ENCODE peak calls at places on chromosomes 7 and 10, in nine cellular contexts. One of them, this sample, is unnamed.

GRCh38 chr10:50653142-50653541 is 29.4 kb upstream of the SGMS1 start:
- DNase-seq in uterus: no peak
- DNase-seq in Peyer's patch: peak
- DNase-seq in adrenal gland: peak
- DNase-seq in tibial nerve: peak
- DNase-seq in body of pancreas: peak
- DNase-seq in ovary: no peak
- DNase-seq in spleen: no peak
- DNase-seq in prostate gland: peak
- DNase-seq in this sample: no peak

GRCh38 chr10:122114156-122114747 is 125.3 kb downstream of the TACC2 start:
- DNase-seq in uterus: peak
- DNase-seq in Peyer's patch: no peak
- DNase-seq in adrenal gland: peak
- DNase-seq in tibial nerve: peak
- DNase-seq in body of pancreas: peak
- DNase-seq in ovary: no peak
- DNase-seq in spleen: no peak
- DNase-seq in prostate gland: no peak
- DNase-seq in this sample: peak

GRCh38 chr10:86899670-86900276 is 57.6 kb downstream of the MMRN2 start:
- DNase-seq in uterus: peak
- DNase-seq in Peyer's patch: peak
- DNase-seq in adrenal gland: peak
- DNase-seq in tibial nerve: peak
- DNase-seq in body of pancreas: peak
- DNase-seq in ovary: peak
- DNase-seq in spleen: no peak
- DNase-seq in prostate gland: peak
- DNase-seq in this sample: peak

GRCh38 chr7:131674131-131674530 is 117.7 kb upstream of the PODXL start:
- DNase-seq in uterus: no peak
- DNase-seq in Peyer's patch: no peak
- DNase-seq in adrenal gland: no peak
- DNase-seq in tibial nerve: no peak
- DNase-seq in body of pancreas: no peak
- DNase-seq in ovary: no peak
- DNase-seq in spleen: no peak
- DNase-seq in prostate gland: no peak
- DNase-seq in this sample: no peak

GRCh38 chr10:78365711-78366110 is 332.0 kb downstream of the RPS24 start:
- DNase-seq in uterus: no peak
- DNase-seq in Peyer's patch: no peak
- DNase-seq in adrenal gland: no peak
- DNase-seq in tibial nerve: no peak
- DNase-seq in body of pancreas: no peak
- DNase-seq in ovary: no peak
- DNase-seq in spleen: peak
- DNase-seq in prostate gland: no peak
- DNase-seq in this sample: no peak

GRCh38 chr7:1468899-1469298 is 9.6 kb upstream of the MICALL2 start:
- DNase-seq in uterus: no peak
- DNase-seq in Peyer's patch: no peak
- DNase-seq in adrenal gland: no peak
- DNase-seq in tibial nerve: no peak
- DNase-seq in body of pancreas: no peak
- DNase-seq in ovary: no peak
- DNase-seq in spleen: no peak
- DNase-seq in prostate gland: no peak
- DNase-seq in this sample: no peak

GRCh38 chr7:137354361-137354760 is 10.8 kb upstream of the PTN start:
- DNase-seq in uterus: no peak
- DNase-seq in Peyer's patch: no peak
- DNase-seq in adrenal gland: no peak
- DNase-seq in tibial nerve: no peak
- DNase-seq in body of pancreas: peak
- DNase-seq in ovary: no peak
- DNase-seq in spleen: no peak
- DNase-seq in prostate gland: no peak
- DNase-seq in this sample: no peak

GRCh38 chr10:50805981-50806622 is 66.4 kb downstream of the ASAH2B start:
- DNase-seq in uterus: no peak
- DNase-seq in Peyer's patch: no peak
- DNase-seq in adrenal gland: no peak
- DNase-seq in tibial nerve: no peak
- DNase-seq in body of pancreas: no peak
- DNase-seq in ovary: no peak
- DNase-seq in spleen: no peak
- DNase-seq in prostate gland: no peak
- DNase-seq in this sample: no peak

GRCh38 chr10:129057856-129058663 is 409.0 kb upstream of the MGMT start:
- DNase-seq in uterus: no peak
- DNase-seq in Peyer's patch: peak
- DNase-seq in adrenal gland: no peak
- DNase-seq in tibial nerve: no peak
- DNase-seq in body of pancreas: no peak
- DNase-seq in ovary: no peak
- DNase-seq in spleen: peak
- DNase-seq in prostate gland: no peak
- DNase-seq in this sample: no peak

GRCh38 chr7:4724648-4725013 is 42.5 kb downstream of the FOXK1 start:
- DNase-seq in uterus: peak
- DNase-seq in Peyer's patch: no peak
- DNase-seq in adrenal gland: no peak
- DNase-seq in tibial nerve: no peak
- DNase-seq in body of pancreas: no peak
- DNase-seq in ovary: no peak
- DNase-seq in spleen: no peak
- DNase-seq in prostate gland: no peak
- DNase-seq in this sample: no peak

GRCh38 chr7:97555845-97556431 is 175.9 kb upstream of the TAC1 start:
- DNase-seq in uterus: no peak
- DNase-seq in Peyer's patch: no peak
- DNase-seq in adrenal gland: no peak
- DNase-seq in tibial nerve: no peak
- DNase-seq in body of pancreas: no peak
- DNase-seq in ovary: no peak
- DNase-seq in spleen: no peak
- DNase-seq in prostate gland: no peak
- DNase-seq in this sample: no peak

GRCh38 chr7:77348371-77348813 is 67.8 kb downstream of the GSAP start:
- DNase-seq in uterus: peak
- DNase-seq in Peyer's patch: no peak
- DNase-seq in adrenal gland: peak
- DNase-seq in tibial nerve: no peak
- DNase-seq in body of pancreas: peak
- DNase-seq in ovary: peak
- DNase-seq in spleen: no peak
- DNase-seq in prostate gland: no peak
- DNase-seq in this sample: peak

GRCh38 chr10:92242910-92243671 is 47.8 kb downstream of the CPEB3 start:
- DNase-seq in uterus: peak
- DNase-seq in Peyer's patch: peak
- DNase-seq in adrenal gland: peak
- DNase-seq in tibial nerve: peak
- DNase-seq in body of pancreas: peak
- DNase-seq in ovary: peak
- DNase-seq in spleen: peak
- DNase-seq in prostate gland: peak
- DNase-seq in this sample: peak
- H3K27ac ChIP-seq in uterus: peak
- H3K27ac ChIP-seq in Peyer's patch: peak
- H3K27ac ChIP-seq in adrenal gland: peak
- H3K27ac ChIP-seq in tibial nerve: no peak
- H3K27ac ChIP-seq in body of pancreas: no peak
- H3K27ac ChIP-seq in ovary: no peak
- H3K27ac ChIP-seq in spleen: peak
- H3K27ac ChIP-seq in prostate gland: peak
- H3K27ac ChIP-seq in this sample: peak

GRCh38 chr7:135977742-135978066 is 545 bp upstream of the MTPN start:
- DNase-seq in uterus: no peak
- DNase-seq in Peyer's patch: no peak
- DNase-seq in adrenal gland: no peak
- DNase-seq in tibial nerve: no peak
- DNase-seq in body of pancreas: no peak
- DNase-seq in ovary: no peak
- DNase-seq in spleen: no peak
- DNase-seq in prostate gland: no peak
- DNase-seq in this sample: no peak

GRCh38 chr7:135979674-135980660 is 2.8 kb upstream of the MTPN start:
- DNase-seq in uterus: no peak
- DNase-seq in Peyer's patch: no peak
- DNase-seq in adrenal gland: no peak
- DNase-seq in tibial nerve: no peak
- DNase-seq in body of pancreas: no peak
- DNase-seq in ovary: no peak
- DNase-seq in spleen: no peak
- DNase-seq in prostate gland: no peak
- DNase-seq in this sample: no peak

GRCh38 chr7:135981958-135982646 is 4.9 kb upstream of the MTPN start:
- DNase-seq in uterus: no peak
- DNase-seq in Peyer's patch: peak
- DNase-seq in adrenal gland: no peak
- DNase-seq in tibial nerve: no peak
- DNase-seq in body of pancreas: no peak
- DNase-seq in ovary: no peak
- DNase-seq in spleen: no peak
- DNase-seq in prostate gland: no peak
- DNase-seq in this sample: no peak

GRCh38 chr7:135978624-135979023 is 1.5 kb upstream of the MTPN start:
- DNase-seq in uterus: peak
- DNase-seq in Peyer's patch: no peak
- DNase-seq in adrenal gland: no peak
- DNase-seq in tibial nerve: no peak
- DNase-seq in body of pancreas: no peak
- DNase-seq in ovary: no peak
- DNase-seq in spleen: no peak
- DNase-seq in prostate gland: no peak
- DNase-seq in this sample: no peak

DNA sequence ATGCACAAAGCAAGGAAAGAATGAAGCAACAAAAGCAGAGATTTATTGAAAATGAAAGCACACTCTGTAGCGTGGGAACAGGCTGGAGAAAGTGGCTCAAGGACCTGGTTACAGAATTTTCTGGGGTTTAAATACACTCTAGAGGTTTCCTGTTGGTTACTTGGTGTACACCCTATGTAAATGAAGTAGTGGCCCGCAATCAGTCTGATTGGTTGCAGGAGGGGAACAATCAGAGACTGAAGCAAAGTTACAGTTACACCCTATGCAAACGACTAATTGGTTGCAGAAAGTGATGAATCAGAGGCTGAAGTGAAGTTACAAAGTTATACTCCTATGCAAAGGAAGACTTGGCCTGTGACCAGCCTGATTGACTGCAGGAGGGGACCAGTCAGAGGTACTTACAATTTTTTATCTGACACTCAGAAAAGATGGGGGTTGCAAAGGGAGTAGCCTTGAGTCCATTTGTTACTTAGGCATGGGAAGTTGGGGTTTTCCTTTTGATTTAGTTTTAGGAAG is 3.6 kb upstream of the MTPN start:
- DNase-seq in uterus: no peak
- DNase-seq in Peyer's patch: peak
- DNase-seq in adrenal gland: peak
- DNase-seq in tibial nerve: no peak
- DNase-seq in body of pancreas: no peak
- DNase-seq in ovary: no peak
- DNase-seq in spleen: no peak
- DNase-seq in prostate gland: no peak
- DNase-seq in this sample: no peak
- TF ChIP-seq POLR2A in uterus: no peak
- TF ChIP-seq POLR2A in Peyer's patch: no peak
- TF ChIP-seq POLR2A in adrenal gland: no peak
- TF ChIP-seq POLR2A in tibial nerve: no peak
- TF ChIP-seq POLR2A in body of pancreas: no peak
- TF ChIP-seq POLR2A in ovary: no peak
- TF ChIP-seq POLR2A in spleen: peak
- TF ChIP-seq POLR2A in prostate gland: no peak
- TF ChIP-seq POLR2A in this sample: no peak

GRCh38 chr10:110612629-110613028 is 31.5 kb upstream of the RBM20 start:
- DNase-seq in uterus: no peak
- DNase-seq in Peyer's patch: no peak
- DNase-seq in adrenal gland: no peak
- DNase-seq in tibial nerve: no peak
- DNase-seq in body of pancreas: no peak
- DNase-seq in ovary: no peak
- DNase-seq in spleen: no peak
- DNase-seq in prostate gland: no peak
- DNase-seq in this sample: no peak

GRCh38 chr10:110612073-110612472 is 32.1 kb upstream of the RBM20 start:
- DNase-seq in uterus: no peak
- DNase-seq in Peyer's patch: no peak
- DNase-seq in adrenal gland: no peak
- DNase-seq in tibial nerve: no peak
- DNase-seq in body of pancreas: no peak
- DNase-seq in ovary: no peak
- DNase-seq in spleen: no peak
- DNase-seq in prostate gland: no peak
- DNase-seq in this sample: no peak

GRCh38 chr10:110610308-110610774 is 33.8 kb upstream of the RBM20 start:
- DNase-seq in uterus: peak
- DNase-seq in Peyer's patch: peak
- DNase-seq in adrenal gland: peak
- DNase-seq in tibial nerve: peak
- DNase-seq in body of pancreas: peak
- DNase-seq in ovary: no peak
- DNase-seq in spleen: no peak
- DNase-seq in prostate gland: peak
- DNase-seq in this sample: no peak

GRCh38 chr10:110608087-110608486 is 36.0 kb upstream of the RBM20 start:
- DNase-seq in uterus: no peak
- DNase-seq in Peyer's patch: no peak
- DNase-seq in adrenal gland: no peak
- DNase-seq in tibial nerve: no peak
- DNase-seq in body of pancreas: no peak
- DNase-seq in ovary: no peak
- DNase-seq in spleen: no peak
- DNase-seq in prostate gland: no peak
- DNase-seq in this sample: no peak

DNA sequence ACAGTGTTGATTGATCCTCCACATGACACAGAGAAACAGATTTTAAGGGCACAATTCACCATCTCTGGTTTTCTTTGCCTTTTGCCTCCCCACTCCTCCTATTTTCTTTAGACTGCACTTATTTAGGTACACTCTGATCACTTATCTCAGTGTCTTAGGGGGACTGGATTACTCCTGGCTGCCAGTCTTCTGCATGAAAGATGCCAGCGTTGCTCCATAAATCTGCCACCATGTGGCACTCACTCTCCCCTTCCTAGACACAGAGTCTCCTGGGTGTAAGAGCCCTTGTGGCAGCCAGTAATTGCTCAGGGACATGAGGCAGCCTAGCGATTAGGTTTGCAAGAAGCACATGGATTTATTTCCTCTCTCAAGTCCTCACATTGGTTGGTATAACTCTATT is 34.5 kb upstream of the RBM20 start:
- DNase-seq in uterus: no peak
- DNase-seq in Peyer's patch: no peak
- DNase-seq in adrenal gland: no peak
- DNase-seq in tibial nerve: no peak
- DNase-seq in body of pancreas: no peak
- DNase-seq in ovary: no peak
- DNase-seq in spleen: no peak
- DNase-seq in prostate gland: no peak
- DNase-seq in this sample: peak
- H3K27ac ChIP-seq in uterus: no peak
- H3K27ac ChIP-seq in Peyer's patch: no peak
- H3K27ac ChIP-seq in adrenal gland: no peak
- H3K27ac ChIP-seq in tibial nerve: no peak
- H3K27ac ChIP-seq in body of pancreas: no peak
- H3K27ac ChIP-seq in ovary: no peak
- H3K27ac ChIP-seq in spleen: no peak
- H3K27ac ChIP-seq in prostate gland: no peak
- H3K27ac ChIP-seq in this sample: no peak

GRCh38 chr7:151735854-151736402 is 141.0 kb downstream of the PRKAG2 start:
- DNase-seq in uterus: no peak
- DNase-seq in Peyer's patch: no peak
- DNase-seq in adrenal gland: no peak
- DNase-seq in tibial nerve: no peak
- DNase-seq in body of pancreas: no peak
- DNase-seq in ovary: peak
- DNase-seq in spleen: no peak
- DNase-seq in prostate gland: no peak
- DNase-seq in this sample: no peak
- TF ChIP-seq POLR2A in uterus: no peak
- TF ChIP-seq POLR2A in Peyer's patch: no peak
- TF ChIP-seq POLR2A in adrenal gland: no peak
- TF ChIP-seq POLR2A in tibial nerve: no peak
- TF ChIP-seq POLR2A in body of pancreas: no peak
- TF ChIP-seq POLR2A in ovary: no peak
- TF ChIP-seq POLR2A in spleen: no peak
- TF ChIP-seq POLR2A in prostate gland: no peak
- TF ChIP-seq POLR2A in this sample: no peak

This sample was measured in sigmoid colon.